ENCODE peak calls at places on chromosomes 1 and 21, in nine cellular contexts. C is COR-L47, F is T-helper 1 cell, U is Calu3, T is Right ventricle myocardium inferior, M is HFFc6, H is fibroblast of pulmonary artery, K is endothelial cell, E is OCI-LY7. B is an unnamed sample.

GRCh38 chr21:27645285-27645684 is 678.4 kb upstream of the ADAMTS5 start:
- DNase-seq in C (no peak), H (peak), E (no peak), F (no peak), U (no peak), T (no peak), K (no peak), M (peak), B (no peak)

GRCh38 chr1:178962853-178963810 is 62.6 kb upstream of the FAM20B start:
- DNase-seq in T (no peak), M (no peak), E (no peak), U (no peak), F (no peak), C (no peak), H (no peak), K (no peak), B (no peak)

GRCh38 chr21:28579986-28580550 is 412.6 kb downstream of the LTN1 start:
- DNase-seq in M (no peak), E (no peak), T (no peak), C (no peak), H (no peak), F (no peak), K (no peak), U (no peak), B (no peak)

GRCh38 chr21:41479686-41480085 is 28.3 kb downstream of the TMPRSS2 start:
- DNase-seq in M (no peak), F (no peak), K (no peak), H (no peak), U (no peak), T (no peak), E (no peak), C (no peak), B (no peak)

GRCh38 chr1:213429642-213430041 is 378.6 kb downstream of the RPS6KC1 start:
- DNase-seq in E (no peak), H (no peak), F (no peak), K (no peak), M (no peak), C (no peak), T (no peak), U (no peak), B (no peak)

GRCh38 chr1:180288894-180289293 is 58.8 kb downstream of the LHX4 start:
- DNase-seq in M (no peak), F (no peak), E (no peak), U (no peak), H (no peak), K (no peak), C (no peak), T (no peak), B (no peak)

GRCh38 chr21:45669382-45669781 is 25.9 kb downstream of the PCBP3 start:
- DNase-seq in U (no peak), F (no peak), C (no peak), T (no peak), K (no peak), M (no peak), E (no peak), H (no peak), B (no peak)

GRCh38 chr1:26287033-26287711 is 7.3 kb downstream of the SH3BGRL3 start:
- DNase-seq in U (no peak), E (peak), F (peak), H (no peak), C (no peak), M (no peak), K (no peak), T (peak), B (peak)

GRCh38 chr1:26278835-26279597 is 870 bp upstream of the SH3BGRL3 start:
- DNase-seq in U (no peak), H (peak), C (no peak), E (peak), F (no peak), M (peak), T (no peak), K (no peak), B (peak)

GRCh38 chr1:155034318-155035208 is 939 bp downstream of the DCST1 start:
- DNase-seq in M (no peak), T (no peak), C (no peak), F (no peak), H (no peak), K (no peak), E (no peak), U (no peak), B (no peak)

GRCh38 chr1:176605151-176605550 is 142.2 kb downstream of the PAPPA2 start:
- DNase-seq in T (no peak), M (no peak), K (no peak), H (no peak), U (no peak), C (no peak), F (no peak), E (no peak), B (no peak)

GRCh38 chr1:180255538-180256352 is 25.7 kb downstream of the LHX4 start:
- DNase-seq in H (no peak), C (no peak), U (no peak), E (no peak), K (no peak), T (no peak), M (no peak), F (no peak), B (no peak)